ENCODE peak calls at places on chromosomes 12 and 14, in five cellular contexts. D is AG04450, C is gastrocnemius medialis, L is heart left ventricle, B is Panc1. N is an unnamed sample.
A peak's percentile ranks its signal among the peaks of the same experiment; 100 is the strongest.

GRCh38 chr12:96399919-96400630 is at the start of gene CDK17:
- DNase-seq in D (peak; percentile 69), C (peak; percentile 82), L (peak; percentile 84), B (no peak), N (peak; percentile 78)

GRCh38 chr12:40185303-40185693 is 39.5 kb upstream of the LRRK2 start:
- DNase-seq in D (no peak), C (no peak), L (no peak), B (no peak), N (no peak)

GRCh38 chr12:99772274-99772673 is 124.7 kb downstream of the GARIN6 start:
- DNase-seq in D (no peak), C (no peak), L (no peak), B (no peak), N (no peak)

GRCh38 chr12:24027352-24027751 is 77.9 kb upstream of the SOX5 start:
- DNase-seq in D (no peak), C (no peak), L (no peak), B (no peak), N (no peak)

GRCh38 chr14:105947599-105947998 is 421.2 kb downstream of the TMEM121 start:
- DNase-seq in D (no peak), C (no peak), L (no peak), B (no peak), N (no peak)

GRCh38 chr14:100263141-100263540 is 24.2 kb downstream of the YY1 start:
- DNase-seq in D (no peak), C (no peak), L (no peak), B (no peak), N (no peak)

GRCh38 chr14:100783630-100784321 is 42.1 kb upstream of the MEG3 start:
- DNase-seq in D (no peak), C (peak; percentile 1), L (no peak), B (no peak), N (no peak)

GRCh38 chr14:56073783-56074182 is 44.4 kb upstream of the PELI2 start:
- DNase-seq in D (no peak), C (no peak), L (no peak), B (no peak), N (no peak)

GRCh38 chr14:54901380-54902142 is 1.1 kb downstream of the GCH1 start:
- DNase-seq in D (no peak), C (no peak), L (no peak), B (no peak), N (peak; percentile 33)

GRCh38 chr12:13091831-13092230 is 11.6 kb downstream of the GSG1 start:
- DNase-seq in D (no peak), C (no peak), L (no peak), B (no peak), N (no peak)
- H3K27ac ChIP-seq in D (no peak overlapping the region), C (no peak overlapping the region), L (no peak overlapping the region), B (no peak overlapping the region), N (no peak overlapping the region)

GRCh38 chr12:125028106-125028505 is 34.7 kb downstream of the BRI3BP start:
- DNase-seq in D (no peak), C (no peak), L (no peak), B (no peak), N (no peak)
- H3K27ac ChIP-seq in D (no peak overlapping the region), C (no peak overlapping the region), L (no peak overlapping the region), B (no peak overlapping the region), N (no peak overlapping the region)

DNA sequence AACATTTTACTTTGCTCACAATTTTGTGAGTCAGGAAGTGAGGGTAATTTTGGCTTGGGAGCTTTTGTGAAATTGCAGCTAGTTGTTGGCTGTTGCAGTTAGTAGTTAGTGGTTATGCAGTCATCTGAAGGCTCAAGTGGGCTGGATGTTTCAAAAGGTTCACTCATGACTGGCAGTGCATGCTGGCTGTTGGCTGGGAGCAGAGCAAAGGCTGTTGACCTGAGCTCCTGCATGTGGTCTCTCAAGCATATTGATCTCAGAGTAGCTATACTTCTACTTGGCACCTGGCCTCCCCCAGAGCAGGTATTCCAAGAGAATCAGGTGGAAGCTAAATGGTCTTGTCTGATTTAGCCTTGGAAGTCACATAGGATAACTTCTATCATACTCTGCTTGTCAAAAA is 414.1 kb upstream of the STXBP6 start:
- DNase-seq in D (no peak), C (no peak), L (no peak), B (no peak), N (no peak)
- H3K27ac ChIP-seq in D (no peak overlapping the region), C (no peak overlapping the region), L (no peak overlapping the region), B (no peak overlapping the region), N (no peak overlapping the region)

GRCh38 chr14:74524813-74525135 is 31.2 kb downstream of the ISCA2 start:
- DNase-seq in D (no peak), C (no peak), L (no peak), B (no peak), N (no peak)

GRCh38 chr14:74521756-74522155 is 28.2 kb downstream of the ISCA2 start:
- DNase-seq in D (no peak), C (no peak), L (no peak), B (no peak), N (no peak)

GRCh38 chr14:74522740-74523139 is 29.2 kb downstream of the ISCA2 start:
- DNase-seq in D (no peak), C (no peak), L (no peak), B (no peak), N (no peak)

GRCh38 chr14:74525361-74525851 is 31.8 kb downstream of the ISCA2 start:
- DNase-seq in D (no peak), C (no peak), L (no peak), B (no peak), N (no peak)

GRCh38 chr14:74524076-74524812 is 30.7 kb downstream of the ISCA2 start:
- DNase-seq in D (no peak), C (no peak), L (no peak), B (no peak), N (no peak)
- H3K27ac ChIP-seq in D (peak overlapping the region; percentile 21), C (no peak overlapping the region), L (no peak overlapping the region), B (no peak overlapping the region), N (no peak overlapping the region)

GRCh38 chr14:96274122-96274910 is 18.3 kb downstream of the BDKRB1 start:
- DNase-seq in D (peak; percentile 91), C (no peak), L (no peak), B (no peak), N (no peak)
- H3K27ac ChIP-seq in D (peak overlapping the region; percentile 97), C (no peak overlapping the region), L (no peak overlapping the region), B (no peak overlapping the region), N (no peak overlapping the region)

GRCh38 chr12:119857036-119857435 is 20.1 kb downstream of the CIT start:
- DNase-seq in D (no peak), C (no peak), L (no peak), B (no peak), N (no peak)
- H3K27ac ChIP-seq in D (no peak overlapping the region), C (no peak overlapping the region), L (no peak overlapping the region), B (no peak overlapping the region), N (no peak overlapping the region)

GRCh38 chr14:72715910-72716268 is 178.0 kb downstream of the DPF3 start:
- DNase-seq in D (no peak), C (peak; percentile 81), L (peak; percentile 71), B (no peak), N (peak; percentile 33)

GRCh38 chr14:72716471-72716870 is 177.4 kb downstream of the DPF3 start:
- DNase-seq in D (no peak), C (no peak), L (no peak), B (no peak), N (no peak)

GRCh38 chr14:72714094-72714493 is 179.8 kb downstream of the DPF3 start:
- DNase-seq in D (no peak), C (no peak), L (no peak), B (no peak), N (no peak)

GRCh38 chr14:72714871-72715214 is 179.1 kb downstream of the DPF3 start:
- DNase-seq in D (no peak), C (peak; percentile 82), L (peak; percentile 45), B (no peak), N (no peak)

GRCh38 chr14:72715215-72715909 is 178.5 kb downstream of the DPF3 start:
- DNase-seq in D (no peak), C (peak; percentile 89), L (peak; percentile 69), B (no peak), N (peak; percentile 78)
- H3K27ac ChIP-seq in D (no peak overlapping the region), C (peak overlapping the region; percentile 92), L (peak overlapping the region; percentile 75), B (no peak overlapping the region), N (peak overlapping the region; percentile 74)

DNA sequence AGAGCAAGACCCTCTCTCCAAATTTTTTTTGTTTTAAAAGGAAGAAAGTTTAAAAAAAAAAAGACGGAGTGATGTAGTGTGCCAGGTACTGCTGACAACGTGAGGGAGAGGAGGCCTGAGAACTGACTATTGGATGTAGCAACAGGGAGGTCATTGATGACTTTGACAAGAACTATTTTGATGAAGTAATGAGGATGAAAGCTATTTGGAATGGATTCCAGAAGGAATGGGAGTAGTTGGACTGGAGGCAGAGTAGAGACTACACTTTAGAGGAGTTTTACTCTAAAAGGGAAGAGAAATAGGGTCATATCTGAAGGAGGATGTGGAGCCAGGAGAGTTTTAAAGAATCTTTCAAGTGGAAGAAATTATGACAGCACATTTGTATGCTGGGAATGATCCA is 27.8 kb upstream of the SLC38A2 start:
- DNase-seq in D (no peak), C (no peak), L (no peak), B (no peak), N (no peak)
- H3K27ac ChIP-seq in D (no peak overlapping the region), C (peak overlapping the region; percentile 56), L (no peak overlapping the region), B (no peak overlapping the region), N (no peak overlapping the region)

DNA sequence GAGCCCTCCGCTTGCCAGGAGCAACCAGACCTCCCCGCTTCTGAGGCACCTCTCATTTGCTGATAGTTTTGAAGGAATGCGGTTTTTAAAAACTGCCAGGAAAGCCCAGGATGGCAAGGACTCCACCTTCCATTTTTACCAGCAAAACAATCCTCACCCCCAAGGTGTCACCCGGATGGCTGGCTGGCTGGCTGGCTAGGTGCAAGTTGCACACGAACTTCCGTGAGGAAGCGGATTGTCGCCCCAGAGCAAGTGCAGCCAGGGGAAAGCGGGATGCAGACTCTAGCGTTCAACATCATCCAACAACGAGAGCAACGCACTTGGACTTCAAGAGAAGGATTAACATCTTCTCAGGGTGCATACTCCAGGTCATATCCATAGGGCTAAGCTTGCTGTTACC is 125.4 kb downstream of the RIMBP2 start:
- DNase-seq in D (no peak), C (no peak), L (no peak), B (no peak), N (no peak)
- H3K27ac ChIP-seq in D (no peak overlapping the region), C (no peak overlapping the region), L (no peak overlapping the region), B (no peak overlapping the region), N (no peak overlapping the region)

DNA sequence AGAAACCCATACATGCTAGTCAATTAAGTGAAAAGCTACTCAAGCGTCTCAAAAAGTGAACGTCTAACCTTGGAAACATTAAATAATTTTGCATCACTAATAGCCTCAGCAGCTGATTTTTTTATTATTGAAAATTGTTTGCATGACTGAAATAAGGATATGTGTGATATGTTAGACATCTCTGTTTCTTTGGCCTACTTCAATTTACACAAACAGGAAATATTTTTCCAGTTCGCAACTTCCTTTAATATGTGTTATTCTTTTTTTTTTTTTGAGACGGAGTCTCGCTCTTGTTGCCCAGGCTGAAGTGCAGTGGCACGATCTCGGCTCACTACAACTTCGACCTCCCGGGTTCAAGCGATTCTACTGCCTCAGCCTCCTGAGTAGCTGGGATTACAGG is 27.1 kb downstream of the EFCAB11 start:
- DNase-seq in D (no peak), C (no peak), L (no peak), B (no peak), N (no peak)
- H3K27ac ChIP-seq in D (no peak overlapping the region), C (no peak overlapping the region), L (no peak overlapping the region), B (no peak overlapping the region), N (no peak overlapping the region)

N was measured in testis.